ENCODE peak calls at places on chromosomes 12 and 14, in five cellular contexts. U is GM13977, S is breast epithelium, K is Peyer's patch, V is HS-5. M is an unnamed sample.

GRCh38 chr12:24307716-24308335 is 358.4 kb upstream of the SOX5 start:
- DNase-seq in S (no peak), K (no peak), V (no peak), U (no peak), M (no peak)

GRCh38 chr12:49831717-49832116 is 3.5 kb upstream of the NCKAP5L start:
- DNase-seq in V (no peak), K (no peak), U (no peak), S (no peak), M (no peak)

GRCh38 chr12:79659961-79660431 is 30.8 kb downstream of the PAWR start:
- DNase-seq in V (no peak), K (no peak), S (no peak), U (no peak), M (no peak)

GRCh38 chr14:49134940-49135339 is 451.2 kb downstream of the RPS29 start:
- DNase-seq in K (no peak), U (no peak), V (no peak), S (no peak), M (no peak)

GRCh38 chr12:3821441-3821840 is 51.8 kb downstream of the PARP11 start:
- DNase-seq in U (no peak), K (no peak), S (no peak), V (no peak), M (no peak)

GRCh38 chr14:105173901-105174894 is 5.6 kb upstream of the JAG2 start:
- DNase-seq in V (no peak), K (no peak), S (no peak), U (no peak), M (no peak)

GRCh38 chr14:82689948-82690347 is 1156.3 kb upstream of the SEL1L start:
- DNase-seq in S (no peak), U (no peak), V (peak), K (no peak), M (no peak)

GRCh38 chr12:106044773-106045172 is 94.0 kb downstream of the NUAK1 start:
- DNase-seq in K (no peak), V (peak), U (no peak), S (no peak), M (no peak)

GRCh38 chr14:96205059-96205993 is 687 bp downstream of the BDKRB2 start:
- DNase-seq in U (no peak), V (no peak), S (no peak), K (peak), M (no peak)

GRCh38 chr12:27868165-27868564 is 88.1 kb upstream of the MANSC4 start:
- DNase-seq in K (no peak), S (no peak), U (no peak), V (peak), M (no peak)

GRCh38 chr12:124172646-124173045 is 122.2 kb upstream of the RFLNA start:
- DNase-seq in U (no peak), S (no peak), V (peak), K (no peak), M (no peak)

GRCh38 chr14:55673048-55673447 is 93.0 kb downstream of the KTN1 start:
- DNase-seq in V (no peak), S (no peak), K (no peak), U (no peak), M (no peak)

GRCh38 chr12:131438874-131439273 is 272.0 kb upstream of the SFSWAP start:
- DNase-seq in K (no peak), S (no peak), U (no peak), V (no peak), M (no peak)

GRCh38 chr12:94401326-94401725 is 58.3 kb downstream of the CEP83 start:
- DNase-seq in K (no peak), U (no peak), V (no peak), S (no peak), M (no peak)

GRCh38 chr14:61234215-61234916 is 46.8 kb downstream of the TMEM30B start:
- DNase-seq in K (no peak), V (no peak), S (no peak), U (no peak), M (no peak)

GRCh38 chr12:32273712-32274111 is 125.6 kb upstream of the FGD4 start:
- DNase-seq in S (no peak), U (peak), K (no peak), V (no peak), M (no peak)

GRCh38 chr12:92992041-92992440 is 62.9 kb upstream of the EEA1 start:
- DNase-seq in V (no peak), S (no peak), U (no peak), K (no peak), M (no peak)

GRCh38 chr14:93994919-93995682 is 2.0 kb upstream of the CCDC197 start:
- DNase-seq in U (no peak), K (no peak), V (peak), S (no peak), M (peak)

GRCh38 chr12:86138770-86139169 is 117.4 kb downstream of the MGAT4C start:
- DNase-seq in S (no peak), U (no peak), V (no peak), K (no peak), M (no peak)

GRCh38 chr12:83827860-83828259 is 1084.7 kb downstream of the SLC6A15 start:
- DNase-seq in U (no peak), K (no peak), V (no peak), S (no peak), M (no peak)

GRCh38 chr14:26281280-26281998 is 316.4 kb downstream of the NOVA1 start:
- DNase-seq in V (peak), K (no peak), U (no peak), S (no peak), M (no peak)

GRCh38 chr12:43758247-43758727 is 303 bp downstream of the PUS7L start:
- DNase-seq in V (no peak), U (no peak), S (peak), K (no peak), M (peak)

GRCh38 chr14:96635850-96636249 is 133.7 kb downstream of the PAPOLA start:
- DNase-seq in K (no peak), S (no peak), U (no peak), V (no peak), M (no peak)

GRCh38 chr12:73321776-73322175 is 1049.6 kb downstream of the TRHDE start:
- DNase-seq in S (no peak), U (no peak), V (no peak), K (no peak), M (no peak)

GRCh38 chr14:68685419-68686211 is 107.3 kb downstream of the ZFP36L1 start:
- DNase-seq in S (no peak), V (no peak), U (peak), K (no peak), M (peak)

GRCh38 chr12:93563807-93564538 is 8.5 kb upstream of the SOCS2 start:
- DNase-seq in V (no peak), U (peak), S (peak), K (no peak), M (no peak)

GRCh38 chr12:124240493-124240892 is 54.4 kb upstream of the RFLNA start:
- DNase-seq in K (no peak), U (no peak), V (no peak), S (no peak), M (no peak)

GRCh38 chr12:71159260-71159659 is 1.5 kb upstream of the TSPAN8 start:
- DNase-seq in K (no peak), V (no peak), U (no peak), S (no peak), M (no peak)

GRCh38 chr12:128606040-128606439 is 217.7 kb downstream of the SLC15A4 start:
- DNase-seq in U (no peak), V (no peak), K (no peak), S (no peak), M (no peak)

GRCh38 chr14:20652996-20653975 is 11.8 kb upstream of the OR6S1 start:
- DNase-seq in S (no peak), U (no peak), V (peak), K (no peak), M (peak)

GRCh38 chr12:97292588-97292987 is 170.0 kb upstream of the RMST start:
- DNase-seq in V (no peak), S (no peak), K (no peak), U (no peak), M (no peak)

GRCh38 chr12:26195250-26195640 is at the start of gene SSPN:
- DNase-seq in U (no peak), S (peak), V (no peak), K (peak), M (no peak)

GRCh38 chr14:105092124-105092911 is 27.1 kb upstream of the GPR132 start:
- DNase-seq in U (no peak), V (no peak), K (peak), S (peak), M (no peak)

GRCh38 chr14:104422301-104423223 is 157.0 kb upstream of the C14orf180 start:
- DNase-seq in U (no peak), K (peak), V (no peak), S (no peak), M (no peak)

GRCh38 chr14:96153003-96153402 is 51.6 kb upstream of the BDKRB2 start:
- DNase-seq in V (no peak), K (no peak), U (no peak), S (no peak), M (no peak)